ENCODE peak calls at places on chromosomes 16 and 17, in ten cellular contexts. L is GM23338; T is neuronal stem cell; I is left ventricle myocardium inferior; U is caudate nucleus; Q is stomach; P is CD4-positive, alpha-beta T cell; R is psoas muscle; G is heart left ventricle; C is ovary. Y is an unnamed sample.

GRCh38 chr16:56945847-56946527 is 14.0 kb downstream of the HERPUD1 start:
- DNase-seq in P (no peak), Q (no peak), U (no peak), L (no peak), G (no peak), I (no peak), R (no peak), T (no peak), C (no peak), Y (no peak)

GRCh38 chr17:76270770-76271668 is 5.9 kb downstream of the UBALD2 start:
- DNase-seq in T (no peak), U (no peak), L (no peak), Q (no peak), G (no peak), R (no peak), C (no peak), P (no peak), I (no peak), Y (no peak)

GRCh38 chr17:18978655-18979054 is 25.9 kb downstream of the FAM83G start:
- DNase-seq in G (no peak), T (no peak), I (no peak), U (no peak), L (no peak), C (no peak), P (no peak), Q (no peak), R (no peak), Y (no peak)

GRCh38 chr17:48795444-48796162 is 21.4 kb downstream of the TTLL6 start:
- DNase-seq in G (no peak), T (no peak), U (no peak), Q (no peak), R (no peak), P (no peak), I (no peak), L (no peak), C (no peak), Y (no peak)

GRCh38 chr17:44222112-44222869 is 2.8 kb upstream of the UBTF start:
- DNase-seq in T (peak; percentile 67), R (peak; percentile 79), L (peak; percentile 86), U (peak; percentile 82), P (no peak), I (peak; percentile 80), C (peak; percentile 77), G (peak; percentile 87), Q (peak; percentile 76), Y (peak; percentile 83)

GRCh38 chr16:24929409-24929808 is 83.6 kb downstream of the SLC5A11 start:
- DNase-seq in U (no peak), P (no peak), C (no peak), G (no peak), R (no peak), T (no peak), I (no peak), Q (no peak), L (no peak), Y (no peak)

GRCh38 chr17:80605326-80606066 is 60.9 kb downstream of the RPTOR start:
- DNase-seq in T (no peak), R (no peak), C (no peak), U (no peak), P (peak; percentile 21), L (no peak), Q (no peak), I (no peak), G (no peak), Y (no peak)

GRCh38 chr17:57085448-57086068 is 512 bp downstream of the AKAP1 start:
- DNase-seq in P (peak; percentile 54), R (peak; percentile 58), I (peak; percentile 65), C (peak; percentile 79), T (peak; percentile 62), G (peak; percentile 84), L (peak; percentile 60), Q (peak; percentile 80), U (peak; percentile 68), Y (peak; percentile 59)

GRCh38 chr16:89471225-89471624 is 19.1 kb downstream of the ANKRD11 start:
- DNase-seq in L (no peak), Q (no peak), T (no peak), I (no peak), R (no peak), C (no peak), P (no peak), U (no peak), G (no peak), Y (no peak)

GRCh38 chr17:44219636-44220210 is at the start of gene UBTF:
- DNase-seq in T (peak; percentile 70), P (peak; percentile 74), I (peak; percentile 80), U (peak; percentile 67), Q (peak; percentile 62), R (peak; percentile 71), L (peak; percentile 75), G (peak; percentile 87), C (peak; percentile 87), Y (peak; percentile 66)

GRCh38 chr16:15942901-15943690 is 6.3 kb upstream of the ABCC1 start:
- DNase-seq in Q (no peak), T (no peak), R (no peak), L (no peak), G (no peak), P (no peak), C (no peak), I (no peak), U (no peak), Y (no peak)

GRCh38 chr16:24869033-24869432 is 23.3 kb downstream of the SLC5A11 start:
- DNase-seq in P (no peak), U (no peak), Q (no peak), R (no peak), I (no peak), L (no peak), C (no peak), T (no peak), G (no peak), Y (no peak)

GRCh38 chr17:75785770-75786538 is 1.3 kb downstream of the UNK start:
- DNase-seq in I (no peak), C (no peak), P (no peak), T (no peak), Q (no peak), G (no peak), L (no peak), R (no peak), U (no peak), Y (no peak)

GRCh38 chr16:85665929-85666328 is 22.8 kb downstream of the GINS2 start:
- DNase-seq in L (no peak), U (no peak), C (no peak), R (no peak), G (peak; percentile 50), Q (no peak), I (no peak), P (no peak), T (no peak), Y (peak; percentile 29)

GRCh38 chr16:85667841-85668413 is 20.8 kb downstream of the GINS2 start:
- DNase-seq in R (no peak), Q (no peak), T (no peak), C (no peak), G (no peak), L (no peak), U (no peak), I (no peak), P (no peak), Y (no peak)

GRCh38 chr16:85667261-85667660 is 21.5 kb downstream of the GINS2 start:
- DNase-seq in L (no peak), P (no peak), T (no peak), R (no peak), U (no peak), C (no peak), G (no peak), Q (no peak), I (no peak), Y (no peak)

GRCh38 chr16:85670840-85671239 is 17.9 kb downstream of the GINS2 start:
- DNase-seq in T (no peak), I (no peak), C (no peak), P (no peak), U (no peak), R (no peak), Q (no peak), G (no peak), L (no peak), Y (no peak)

GRCh38 chr16:85668676-85669424 is 19.9 kb downstream of the GINS2 start:
- DNase-seq in Q (no peak), U (no peak), C (no peak), L (no peak), R (no peak), G (no peak), I (no peak), P (no peak), T (no peak), Y (no peak)
- H3K27ac ChIP-seq in Q (no peak overlapping the region), U (no peak overlapping the region), C (no peak overlapping the region), L (no peak overlapping the region), R (no peak overlapping the region), G (no peak overlapping the region), I (no peak overlapping the region), P (no peak overlapping the region), T (no peak overlapping the region), Y (no peak overlapping the region)

DNA sequence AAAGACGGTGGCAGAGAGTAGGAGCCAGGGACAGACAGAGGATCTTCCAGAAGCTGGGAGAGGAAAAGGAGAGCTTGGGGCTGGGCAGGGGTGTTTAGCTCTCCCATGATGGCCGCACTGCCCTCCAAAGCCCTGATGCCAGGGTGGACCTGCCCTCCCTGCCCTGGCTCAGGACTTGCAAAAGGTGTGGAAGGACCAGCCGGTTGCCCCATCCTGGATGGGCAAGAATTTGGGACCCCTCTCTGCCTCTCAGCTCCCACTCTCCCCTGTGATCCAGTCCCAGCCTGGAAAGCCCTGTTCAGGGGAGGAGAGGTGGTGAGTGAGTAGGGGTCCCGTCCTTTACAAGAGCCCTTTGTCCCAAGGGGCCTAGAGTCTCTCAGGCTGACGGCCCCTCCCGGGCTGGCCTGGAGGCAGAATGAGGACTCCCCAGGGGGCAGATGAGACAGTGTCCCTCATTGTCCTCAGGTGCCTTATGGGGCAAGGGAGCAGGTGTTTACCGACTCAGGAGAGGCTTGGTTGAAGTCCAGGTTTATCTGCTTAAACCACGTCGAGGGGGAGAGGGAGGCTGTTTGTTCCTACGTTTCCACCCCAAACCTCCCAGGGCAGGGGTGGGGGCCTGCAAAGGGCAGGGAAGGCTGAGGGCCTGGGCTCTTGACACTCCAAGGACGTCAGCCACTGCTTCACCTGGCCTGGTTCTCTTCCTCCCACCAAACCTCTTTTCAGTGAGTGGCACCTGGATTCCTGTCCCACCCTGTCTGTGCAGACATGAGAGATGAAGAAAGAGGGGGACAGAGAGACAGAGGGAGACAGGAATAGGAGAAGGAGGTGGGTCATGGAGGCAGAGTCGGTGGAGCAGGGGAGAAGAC is 19.2 kb upstream of the ITGA3 start:
- DNase-seq in T (no peak), I (no peak), G (no peak), C (no peak), U (no peak), Q (no peak), L (no peak), P (no peak), R (no peak), Y (no peak)
- H3K27ac ChIP-seq in T (no peak overlapping the region), I (no peak overlapping the region), G (no peak overlapping the region), C (no peak overlapping the region), U (no peak overlapping the region), Q (peak overlapping the region; percentile 65), L (no peak overlapping the region), P (no peak overlapping the region), R (no peak overlapping the region), Y (no peak overlapping the region)

GRCh38 chr16:85605051-85605911 is 7.8 kb upstream of the GSE1 start:
- DNase-seq in C (no peak), I (no peak), P (no peak), L (no peak), Q (no peak), G (no peak), U (no peak), R (no peak), T (no peak), Y (no peak)
- H3K27ac ChIP-seq in C (no peak overlapping the region), I (no peak overlapping the region), P (no peak overlapping the region), L (no peak overlapping the region), Q (no peak overlapping the region), G (no peak overlapping the region), U (no peak overlapping the region), R (no peak overlapping the region), T (no peak overlapping the region), Y (no peak overlapping the region)

GRCh38 chr17:51435171-51435552 is 174.8 kb downstream of the UTP18 start:
- DNase-seq in I (no peak), U (peak; percentile 5), G (no peak), Q (no peak), T (no peak), P (no peak), L (no peak), C (no peak), R (no peak), Y (no peak)
- H3K27ac ChIP-seq in I (no peak overlapping the region), U (peak overlapping the region; percentile 24), G (no peak overlapping the region), Q (no peak overlapping the region), T (no peak overlapping the region), P (no peak overlapping the region), L (no peak overlapping the region), C (no peak overlapping the region), R (no peak overlapping the region), Y (no peak overlapping the region)

Y was measured in substantia nigra.